ENCODE peak calls at places on chromosomes 12 and 14, in six cellular contexts. Y, K, Q, T, U and I are unnamed samples.

GRCh38 chr12:133190176-133190575 is 8.9 kb downstream of the ZNF268 start:
- DNase-seq in Y (no peak), K (no peak), Q (no peak), T (no peak), U (no peak), I (no peak)

GRCh38 chr12:1630081-1630826 is 1.2 kb downstream of the WNT5B start:
- DNase-seq in Y (no peak), K (peak; percentile 78), Q (no peak), T (peak; percentile 68), U (no peak), I (peak; percentile 48)

GRCh38 chr12:21934173-21934572 is 7.1 kb downstream of the ABCC9 start:
- DNase-seq in Y (no peak), K (no peak), Q (peak; percentile 68), T (no peak), U (no peak), I (no peak)

GRCh38 chr14:33542338-33543290 is 408.3 kb downstream of the EGLN3 start:
- DNase-seq in Y (no peak), K (no peak), Q (no peak), T (no peak), U (no peak), I (no peak)

GRCh38 chr12:92899388-92900001 is 29.6 kb downstream of the EEA1 start:
- DNase-seq in Y (peak; percentile 74), K (no peak), Q (peak; percentile 99), T (no peak), U (no peak), I (peak; percentile 99)

GRCh38 chr14:44657688-44658388 is 150.8 kb upstream of the FSCB start:
- DNase-seq in Y (no peak), K (no peak), Q (peak; percentile 0), T (no peak), U (peak; percentile 20), I (peak; percentile 52)

GRCh38 chr12:8989425-8989824 is at the start of gene KLRG1:
- DNase-seq in Y (no peak), K (no peak), Q (no peak), T (no peak), U (no peak), I (no peak)

GRCh38 chr12:18828483-18828882 is 90.6 kb downstream of the CAPZA3 start:
- DNase-seq in Y (no peak), K (no peak), Q (no peak), T (no peak), U (no peak), I (no peak)

GRCh38 chr12:18414671-18415070 is 153.4 kb downstream of the PIK3C2G start:
- DNase-seq in Y (no peak), K (no peak), Q (no peak), T (no peak), U (no peak), I (no peak)

GRCh38 chr14:97978336-97978735 is 1181.2 kb downstream of the VRK1 start:
- DNase-seq in Y (peak; percentile 30), K (peak; percentile 87), Q (no peak), T (peak; percentile 71), U (peak; percentile 41), I (no peak)

GRCh38 chr12:47848853-47849252 is 29.1 kb upstream of the HDAC7 start:
- DNase-seq in Y (no peak), K (no peak), Q (no peak), T (no peak), U (no peak), I (no peak)

GRCh38 chr12:81627336-81628189 is 131.6 kb downstream of the PPFIA2 start:
- DNase-seq in Y (peak; percentile 7), K (no peak), Q (peak; percentile 36), T (no peak), U (peak; percentile 20), I (peak; percentile 50)

GRCh38 chr14:28344381-28344780 is 422.2 kb upstream of the FOXG1 start:
- DNase-seq in Y (no peak), K (no peak), Q (no peak), T (no peak), U (no peak), I (no peak)

GRCh38 chr14:100839573-100840175 is 13.8 kb downstream of the MEG3 start:
- DNase-seq in Y (no peak), K (no peak), Q (no peak), T (no peak), U (peak; percentile 59), I (no peak)

GRCh38 chr12:16482726-16483125 is 123.2 kb downstream of the LMO3 start:
- DNase-seq in Y (no peak), K (no peak), Q (peak; percentile 41), T (no peak), U (no peak), I (no peak)

GRCh38 chr12:66103011-66103913 is 27.3 kb downstream of the LLPH start:
- DNase-seq in Y (peak; percentile 18), K (peak; percentile 64), Q (peak; percentile 31), T (peak; percentile 74), U (no peak), I (no peak)

GRCh38 chr14:60210703-60211102 is 38.3 kb upstream of the PPM1A start:
- DNase-seq in Y (no peak), K (no peak), Q (no peak), T (no peak), U (no peak), I (no peak)

GRCh38 chr12:43407816-43408645 is 144.0 kb downstream of the ADAMTS20 start:
- DNase-seq in Y (no peak), K (no peak), Q (peak; percentile 50), T (no peak), U (no peak), I (peak; percentile 12)

GRCh38 chr12:15534322-15534721 is 212.0 kb downstream of the PTPRO start:
- DNase-seq in Y (no peak), K (no peak), Q (peak; percentile 47), T (no peak), U (no peak), I (peak; percentile 62)

GRCh38 chr12:7004287-7004803 is 13.9 kb downstream of the LPCAT3 start:
- DNase-seq in Y (no peak), K (no peak), Q (no peak), T (no peak), U (no peak), I (no peak)

GRCh38 chr14:94572637-94573303 is 8.5 kb upstream of the SERPINA5 start:
- DNase-seq in Y (no peak), K (no peak), Q (no peak), T (no peak), U (no peak), I (no peak)

GRCh38 chr12:118271770-118272417 is 100.8 kb downstream of the TAOK3 start:
- DNase-seq in Y (peak; percentile 89), K (no peak), Q (no peak), T (no peak), U (no peak), I (no peak)

GRCh38 chr12:125674554-125674953 is 609.3 kb downstream of the AACS start:
- DNase-seq in Y (no peak), K (no peak), Q (no peak), T (no peak), U (no peak), I (no peak)

GRCh38 chr14:102222751-102223150 is 82.2 kb downstream of the MOK start:
- DNase-seq in Y (no peak), K (no peak), Q (no peak), T (no peak), U (no peak), I (no peak)

GRCh38 chr14:46034305-46034704 is 617.3 kb downstream of the RPL10L start:
- DNase-seq in Y (no peak), K (peak; percentile 44), Q (no peak), T (no peak), U (no peak), I (no peak)

GRCh38 chr12:108187831-108188230 is 58.7 kb downstream of the WSCD2 start:
- DNase-seq in Y (no peak), K (no peak), Q (no peak), T (no peak), U (no peak), I (no peak)

GRCh38 chr14:92887157-92887556 is 35.8 kb upstream of the CHGA start:
- DNase-seq in Y (no peak), K (no peak), Q (no peak), T (no peak), U (no peak), I (no peak)

GRCh38 chr14:61531741-61532505 is 163.4 kb upstream of the HIF1A start:
- DNase-seq in Y (no peak), K (no peak), Q (peak; percentile 19), T (no peak), U (no peak), I (no peak)

GRCh38 chr14:81275995-81276698 is 55.4 kb upstream of the GTF2A1 start:
- DNase-seq in Y (no peak), K (no peak), Q (no peak), T (no peak), U (no peak), I (no peak)

GRCh38 chr12:38477341-38478090 is 160.9 kb downstream of the ALG10B start:
- DNase-seq in Y (no peak), K (no peak), Q (no peak), T (no peak), U (no peak), I (no peak)

GRCh38 chr12:52144512-52145227 is 47.1 kb downstream of the KRT80 start:
- DNase-seq in Y (no peak), K (peak; percentile 36), Q (no peak), T (peak; percentile 45), U (no peak), I (no peak)
- H3K4ac ChIP-seq in Y (peak overlapping the region; percentile 80), K (no peak overlapping the region), Q (peak overlapping the region; percentile 100), T (no peak overlapping the region), U (peak overlapping the region; percentile 0), I (peak overlapping the region; percentile 34)

GRCh38 chr12:90235642-90236041 is 527.0 kb upstream of the ATP2B1 start:
- DNase-seq in Y (no peak), K (no peak), Q (no peak), T (no peak), U (no peak), I (no peak)
- H2BK120ac ChIP-seq in Y (no peak overlapping the region), K (no peak overlapping the region), Q (no peak overlapping the region), T (no peak overlapping the region), U (no peak overlapping the region), I (no peak overlapping the region)

DNA sequence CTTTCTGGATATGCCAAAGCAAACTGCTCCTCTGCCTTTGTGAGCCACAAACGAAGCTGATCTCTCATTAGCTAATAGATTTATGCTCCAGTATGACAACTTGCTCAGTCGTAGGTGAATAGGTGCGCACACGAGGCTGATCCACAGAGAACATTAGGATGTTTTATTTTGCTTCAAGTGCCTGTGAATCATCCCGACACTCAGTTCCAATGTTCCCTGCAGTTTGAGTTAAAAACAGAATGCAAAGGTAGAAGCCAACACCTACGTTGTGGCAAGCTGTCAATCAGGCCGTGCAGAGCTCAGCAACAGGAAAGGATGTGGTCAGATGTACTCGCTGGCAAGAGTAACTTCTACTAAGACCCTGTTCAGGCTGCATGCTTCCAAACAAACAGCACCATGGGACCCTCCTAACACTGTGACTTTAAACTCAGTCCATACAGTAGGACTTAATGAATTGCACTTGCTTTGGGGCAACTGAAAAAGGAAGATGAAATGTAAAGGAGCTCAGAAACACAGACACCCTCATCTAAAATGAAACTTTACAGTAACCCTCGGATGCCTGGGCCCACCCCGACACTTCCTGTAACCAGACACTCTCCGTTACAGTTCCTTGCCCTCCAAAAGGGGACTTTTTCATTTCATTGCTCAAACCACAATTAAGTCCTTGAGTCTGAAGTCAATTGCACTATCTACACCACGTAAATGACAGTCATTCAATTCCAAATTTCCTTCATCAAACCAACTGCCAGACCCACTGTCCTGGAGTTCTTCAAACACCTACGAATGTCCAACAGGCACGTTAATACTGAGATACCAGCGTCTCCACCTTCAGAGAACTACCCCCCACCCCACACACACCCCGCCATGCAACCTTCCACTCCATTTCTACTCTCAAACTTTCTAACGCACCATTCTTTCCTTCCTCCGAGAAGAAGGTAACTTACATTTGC is 1.6 kb downstream of the CCDC88C start:
- DNase-seq in Y (no peak), K (no peak), Q (no peak), T (no peak), U (no peak), I (no peak)
- H2AFZ ChIP-seq in Y (no peak overlapping the region), K (no peak overlapping the region), Q (no peak overlapping the region), T (no peak overlapping the region), U (peak overlapping the region; percentile 98), I (no peak overlapping the region)

GRCh38 chr12:120903818-120904773 is at the start of gene SPPL3:
- DNase-seq in Y (peak; percentile 71), K (peak; percentile 97), Q (peak; percentile 73), T (peak; percentile 96), U (peak; percentile 88), I (peak; percentile 87)
- H3K4ac ChIP-seq in Y (peak within 1 kb of the TSS; percentile 21), K (no peak within 1 kb of the TSS), Q (peak within 1 kb of the TSS; percentile 48), T (no peak within 1 kb of the TSS), U (peak within 1 kb of the TSS; percentile 66), I (peak within 1 kb of the TSS; percentile 94)